ENCODE peak calls at places on chromosomes 11 and 22, in four cellular contexts. M, V, P and F are unnamed samples.

GRCh38 chr11:120771551-120772060 is 252.3 kb upstream of the TBCEL start:
- DNase-seq in M (no peak), V (no peak), P (no peak), F (no peak)

GRCh38 chr11:25766332-25767015 is 565.5 kb upstream of the ANO3 start:
- DNase-seq in M (no peak), V (no peak), P (peak), F (no peak)

GRCh38 chr22:35172452-35172851 is 84.8 kb upstream of the HMGXB4 start:
- DNase-seq in M (no peak), V (no peak), P (no peak), F (no peak)

GRCh38 chr11:131710511-131710910 is 340.1 kb downstream of the NTM start:
- DNase-seq in M (no peak), V (no peak), P (peak), F (no peak)

GRCh38 chr11:32435152-32435480 is 223 bp downstream of the WT1 start:
- DNase-seq in M (no peak), V (no peak), P (peak), F (no peak)

GRCh38 chr22:35835998-35836691 is 118.5 kb downstream of the APOL5 start:
- DNase-seq in M (peak), V (no peak), P (peak), F (peak)

GRCh38 chr22:31742115-31742514 is 7.8 kb downstream of the PRR14L start:
- DNase-seq in M (no peak), V (no peak), P (no peak), F (no peak)

GRCh38 chr11:78737891-78738290 is 163.2 kb upstream of the NARS2 start:
- DNase-seq in M (no peak), V (no peak), P (no peak), F (no peak)

GRCh38 chr11:61598886-61599868 is 18.3 kb upstream of the SYT7 start:
- DNase-seq in M (no peak), V (no peak), P (peak), F (no peak)

GRCh38 chr11:32080381-32080980 is 10.4 kb upstream of the RCN1 start:
- DNase-seq in M (no peak), V (no peak), P (no peak), F (no peak)

GRCh38 chr11:109939176-109939810 is 153.9 kb upstream of the ZC3H12C start:
- DNase-seq in M (no peak), V (no peak), P (peak), F (peak)

GRCh38 chr11:121199516-121199915 is 93.1 kb upstream of the SC5D start:
- DNase-seq in M (no peak), V (no peak), P (no peak), F (no peak)

GRCh38 chr11:61329871-61330270 is 3.0 kb downstream of the DDB1 start:
- DNase-seq in M (no peak), V (no peak), P (no peak), F (no peak)

GRCh38 chr11:859394-860131 is 16.9 kb downstream of the TSPAN4 start:
- DNase-seq in M (peak), V (peak), P (peak), F (peak)

GRCh38 chr22:28015676-28016601 is 96.9 kb upstream of the PITPNB start:
- DNase-seq in M (peak), V (no peak), P (no peak), F (no peak)

GRCh38 chr22:46036558-46037408 is 59.8 kb upstream of the WNT7B start:
- DNase-seq in M (peak), V (no peak), P (peak), F (no peak)

GRCh38 chr11:134587345-134587744 is 175.3 kb upstream of the B3GAT1 start:
- DNase-seq in M (no peak), V (no peak), P (no peak), F (no peak)

GRCh38 chr11:64848779-64849599 is 4.5 kb upstream of the CDC42BPG start:
- DNase-seq in M (peak), V (no peak), P (peak), F (no peak)

GRCh38 chr22:22865311-22866072 is 22.1 kb upstream of the IGLL5 start:
- DNase-seq in M (no peak), V (no peak), P (no peak), F (no peak)

GRCh38 chr22:30439836-30440235 is 14.3 kb downstream of the MTFP1 start:
- DNase-seq in M (no peak), V (peak), P (no peak), F (no peak)